ENCODE peak calls at places on chromosome 1, in seven cellular contexts. C is Caki2; Q is endothelial cell; D is AG08396; M is naive thymus-derived CD8-positive, alpha-beta T cell; I is bronchial epithelial cell; A is ovary. O is an unnamed sample.

GRCh38 chr1:6205849-6206845 is at the start of gene RNF207:
- DNase-seq in C (peak), Q (peak), D (peak), M (peak), I (peak), A (peak), O (peak)

GRCh38 chr1:186207401-186208085 is 167.5 kb downstream of the TPR start:
- DNase-seq in C (no peak), Q (no peak), D (no peak), M (no peak), I (no peak), A (no peak), O (no peak)

GRCh38 chr1:27650527-27651175 is 15.7 kb upstream of the FGR start:
- DNase-seq in C (peak), Q (no peak), D (no peak), M (no peak), I (peak), A (no peak), O (no peak)

GRCh38 chr1:174744886-174745285 is 254.9 kb upstream of the CACYBP start:
- DNase-seq in C (no peak), Q (no peak), D (no peak), M (no peak), I (no peak), A (no peak), O (no peak)

GRCh38 chr1:31919591-31919990 is 18.6 kb downstream of the PTP4A2 start:
- DNase-seq in C (no peak), Q (no peak), D (no peak), M (no peak), I (no peak), A (no peak), O (no peak)

GRCh38 chr1:38804062-38804886 is 55.3 kb downstream of the RRAGC start:
- DNase-seq in C (no peak), Q (peak), D (peak), M (no peak), I (no peak), A (no peak), O (no peak)

GRCh38 chr1:238581332-238581731 is 690.6 kb upstream of the ZP4 start:
- DNase-seq in C (no peak), Q (no peak), D (no peak), M (no peak), I (peak), A (no peak), O (no peak)

GRCh38 chr1:22132517-22133235 is 10.2 kb downstream of the WNT4 start:
- DNase-seq in C (no peak), Q (no peak), D (peak), M (no peak), I (peak), A (peak), O (no peak)

GRCh38 chr1:218368686-218369085 is 23.6 kb downstream of the TGFB2 start:
- DNase-seq in C (no peak), Q (no peak), D (no peak), M (no peak), I (no peak), A (no peak), O (no peak)

GRCh38 chr1:32724678-32725594 is 22.4 kb upstream of the SYNC start:
- DNase-seq in C (peak), Q (peak), D (peak), M (no peak), I (peak), A (peak), O (no peak)